ENCODE peak calls at places on chromosomes 3 and 15, in four cellular contexts. One of them, this sample, is unnamed.

GRCh38 chr3:126125341-126125740 is 41.4 kb upstream of the SLC41A3 start:
- DNase-seq in mesothelial cell of epicardium: peak
- DNase-seq in T47D: no peak
- DNase-seq in effector CD4-positive, alpha-beta T cell: peak
- DNase-seq in this sample: no peak

GRCh38 chr3:52471371-52472238 is 16.2 kb downstream of the NISCH start:
- DNase-seq in mesothelial cell of epicardium: no peak
- DNase-seq in T47D: peak
- DNase-seq in effector CD4-positive, alpha-beta T cell: no peak
- DNase-seq in this sample: no peak

GRCh38 chr15:68230157-68231100 is 901 bp upstream of the CLN6 start:
- DNase-seq in mesothelial cell of epicardium: no peak
- DNase-seq in T47D: no peak
- DNase-seq in effector CD4-positive, alpha-beta T cell: no peak
- DNase-seq in this sample: no peak

GRCh38 chr15:43769584-43770228 is 7.1 kb downstream of the ELL3 start:
- DNase-seq in mesothelial cell of epicardium: peak
- DNase-seq in T47D: peak
- DNase-seq in effector CD4-positive, alpha-beta T cell: peak
- DNase-seq in this sample: no peak

GRCh38 chr3:128410669-128411573 is 55.8 kb downstream of the DNAJB8 start:
- DNase-seq in mesothelial cell of epicardium: no peak
- DNase-seq in T47D: no peak
- DNase-seq in effector CD4-positive, alpha-beta T cell: no peak
- DNase-seq in this sample: no peak

GRCh38 chr15:34018021-34018645 is 20.9 kb downstream of the AVEN start:
- DNase-seq in mesothelial cell of epicardium: no peak
- DNase-seq in T47D: no peak
- DNase-seq in effector CD4-positive, alpha-beta T cell: no peak
- DNase-seq in this sample: no peak

GRCh38 chr3:121736112-121736511 is 13.4 kb downstream of the GOLGB1 start:
- DNase-seq in mesothelial cell of epicardium: no peak
- DNase-seq in T47D: no peak
- DNase-seq in effector CD4-positive, alpha-beta T cell: no peak
- DNase-seq in this sample: no peak

GRCh38 chr15:63256433-63256884 is 20.9 kb upstream of the APH1B start:
- DNase-seq in mesothelial cell of epicardium: no peak
- DNase-seq in T47D: no peak
- DNase-seq in effector CD4-positive, alpha-beta T cell: no peak
- DNase-seq in this sample: no peak

GRCh38 chr3:155519081-155519480 is 225.6 kb upstream of the STRIT1 start:
- DNase-seq in mesothelial cell of epicardium: no peak
- DNase-seq in T47D: no peak
- DNase-seq in effector CD4-positive, alpha-beta T cell: no peak
- DNase-seq in this sample: no peak

GRCh38 chr3:16148213-16148612 is 26.3 kb upstream of the GALNT15 start:
- DNase-seq in mesothelial cell of epicardium: no peak
- DNase-seq in T47D: no peak
- DNase-seq in effector CD4-positive, alpha-beta T cell: no peak
- DNase-seq in this sample: no peak

GRCh38 chr15:97993310-97993738 is 32.8 kb downstream of the ARRDC4 start:
- DNase-seq in mesothelial cell of epicardium: no peak
- DNase-seq in T47D: no peak
- DNase-seq in effector CD4-positive, alpha-beta T cell: no peak
- DNase-seq in this sample: no peak

GRCh38 chr3:143418391-143418790 is 298.8 kb downstream of the CHST2 start:
- DNase-seq in mesothelial cell of epicardium: no peak
- DNase-seq in T47D: no peak
- DNase-seq in effector CD4-positive, alpha-beta T cell: no peak
- DNase-seq in this sample: no peak

GRCh38 chr3:127787071-127787490 is 35.2 kb downstream of the MGLL start:
- DNase-seq in mesothelial cell of epicardium: no peak
- DNase-seq in T47D: no peak
- DNase-seq in effector CD4-positive, alpha-beta T cell: no peak
- DNase-seq in this sample: no peak

GRCh38 chr15:77187751-77188464 is 117.0 kb upstream of the TSPAN3 start:
- DNase-seq in mesothelial cell of epicardium: no peak
- DNase-seq in T47D: no peak
- DNase-seq in effector CD4-positive, alpha-beta T cell: no peak
- DNase-seq in this sample: no peak

GRCh38 chr3:129106320-129106719 is 15.3 kb downstream of the RAB43 start:
- DNase-seq in mesothelial cell of epicardium: no peak
- DNase-seq in T47D: peak
- DNase-seq in effector CD4-positive, alpha-beta T cell: no peak
- DNase-seq in this sample: no peak

GRCh38 chr3:41575754-41576153 is 376.4 kb downstream of the CTNNB1 start:
- DNase-seq in mesothelial cell of epicardium: no peak
- DNase-seq in T47D: no peak
- DNase-seq in effector CD4-positive, alpha-beta T cell: no peak
- DNase-seq in this sample: no peak

GRCh38 chr3:12815719-12816118 is 19.2 kb downstream of the CAND2 start:
- DNase-seq in mesothelial cell of epicardium: no peak
- DNase-seq in T47D: no peak
- DNase-seq in effector CD4-positive, alpha-beta T cell: no peak
- DNase-seq in this sample: no peak

GRCh38 chr3:9078561-9079240 is 115.4 kb upstream of the RAD18 start:
- DNase-seq in mesothelial cell of epicardium: no peak
- DNase-seq in T47D: no peak
- DNase-seq in effector CD4-positive, alpha-beta T cell: no peak
- DNase-seq in this sample: no peak